ENCODE peak calls at places on chromosomes 4 and X, in five cellular contexts. One of them, this sample, is unnamed.

GRCh38 chrX:20378291-20378920 is 111.7 kb upstream of the RPS6KA3 start:
- DNase-seq in GM12878: peak
- DNase-seq in lower lobe of right lung: no peak
- DNase-seq in aorta: no peak
- DNase-seq in suprapubic skin: no peak
- DNase-seq in this sample: peak

GRCh38 chr4:2266821-2267220 is 4.9 kb upstream of the MXD4 start:
- DNase-seq in GM12878: no peak
- DNase-seq in aorta: no peak
- DNase-seq in suprapubic skin: no peak
- DNase-seq in lower lobe of right lung: no peak
- DNase-seq in this sample: no peak

GRCh38 chr4:61202638-61203495 is 2.7 kb downstream of the ADGRL3 start:
- DNase-seq in suprapubic skin: no peak
- DNase-seq in lower lobe of right lung: no peak
- DNase-seq in GM12878: no peak
- DNase-seq in aorta: no peak
- DNase-seq in this sample: peak

GRCh38 chr4:186032259-186032658 is 36.7 kb upstream of the TLR3 start:
- DNase-seq in aorta: no peak
- DNase-seq in lower lobe of right lung: no peak
- DNase-seq in suprapubic skin: no peak
- DNase-seq in GM12878: no peak
- DNase-seq in this sample: no peak

GRCh38 chr4:182147391-182147790 is 95.8 kb upstream of the TENM3 start:
- DNase-seq in lower lobe of right lung: no peak
- DNase-seq in suprapubic skin: no peak
- DNase-seq in aorta: no peak
- DNase-seq in GM12878: no peak
- DNase-seq in this sample: no peak

GRCh38 chrX:116181300-116181699 is 10.8 kb downstream of the AGTR2 start:
- DNase-seq in GM12878: no peak
- DNase-seq in aorta: no peak
- DNase-seq in lower lobe of right lung: no peak
- DNase-seq in suprapubic skin: no peak
- DNase-seq in this sample: no peak

GRCh38 chrX:13721371-13721770 is 13.0 kb downstream of the TRAPPC2 start:
- DNase-seq in suprapubic skin: no peak
- DNase-seq in lower lobe of right lung: no peak
- DNase-seq in aorta: no peak
- DNase-seq in GM12878: no peak
- DNase-seq in this sample: no peak

GRCh38 chrX:77556276-77556675 is 109.1 kb downstream of the FGF16 start:
- DNase-seq in aorta: no peak
- DNase-seq in suprapubic skin: no peak
- DNase-seq in GM12878: no peak
- DNase-seq in lower lobe of right lung: no peak
- DNase-seq in this sample: no peak

GRCh38 chr4:26878729-26879415 is 18.2 kb downstream of the STIM2 start:
- DNase-seq in lower lobe of right lung: no peak
- DNase-seq in suprapubic skin: no peak
- DNase-seq in aorta: no peak
- DNase-seq in GM12878: no peak
- DNase-seq in this sample: no peak

GRCh38 chr4:37873383-37873782 is 17.5 kb upstream of the TBC1D1 start:
- DNase-seq in GM12878: no peak
- DNase-seq in aorta: no peak
- DNase-seq in suprapubic skin: no peak
- DNase-seq in lower lobe of right lung: no peak
- DNase-seq in this sample: peak

GRCh38 chr4:86596802-86597201 is 2.7 kb downstream of the PTPN13 start:
- DNase-seq in suprapubic skin: no peak
- DNase-seq in GM12878: no peak
- DNase-seq in lower lobe of right lung: no peak
- DNase-seq in aorta: no peak
- DNase-seq in this sample: no peak

GRCh38 chr4:56817840-56818491 is 3.5 kb downstream of the SPINK2 start:
- DNase-seq in lower lobe of right lung: no peak
- DNase-seq in GM12878: peak
- DNase-seq in aorta: no peak
- DNase-seq in suprapubic skin: no peak
- DNase-seq in this sample: no peak

GRCh38 chrX:57380026-57380796 is 93.7 kb downstream of the FAAH2 start:
- DNase-seq in suprapubic skin: no peak
- DNase-seq in GM12878: no peak
- DNase-seq in lower lobe of right lung: no peak
- DNase-seq in aorta: no peak
- DNase-seq in this sample: no peak

GRCh38 chrX:16213970-16214369 is 46.7 kb downstream of the MAGEB17 start:
- DNase-seq in aorta: no peak
- DNase-seq in suprapubic skin: no peak
- DNase-seq in lower lobe of right lung: no peak
- DNase-seq in GM12878: no peak
- DNase-seq in this sample: no peak

GRCh38 chrX:13381514-13381913 is 61.7 kb upstream of the ATXN3L start:
- DNase-seq in suprapubic skin: no peak
- DNase-seq in GM12878: no peak
- DNase-seq in aorta: no peak
- DNase-seq in lower lobe of right lung: no peak
- DNase-seq in this sample: no peak

GRCh38 chr4:3827616-3828492 is 61.7 kb downstream of the ADRA2C start:
- DNase-seq in lower lobe of right lung: peak
- DNase-seq in aorta: peak
- DNase-seq in GM12878: no peak
- DNase-seq in suprapubic skin: no peak
- DNase-seq in this sample: no peak

GRCh38 chrX:155767101-155767878 is 113.9 kb upstream of the VAMP7 start:
- DNase-seq in aorta: peak
- DNase-seq in GM12878: peak
- DNase-seq in lower lobe of right lung: peak
- DNase-seq in suprapubic skin: no peak
- DNase-seq in this sample: no peak

GRCh38 chrX:103120748-103121147 is 27.8 kb upstream of the NXF3 start:
- DNase-seq in GM12878: no peak
- DNase-seq in aorta: no peak
- DNase-seq in lower lobe of right lung: no peak
- DNase-seq in suprapubic skin: no peak
- DNase-seq in this sample: no peak

GRCh38 chr4:127162741-127163140 is 470.0 kb upstream of the INTU start:
- DNase-seq in lower lobe of right lung: no peak
- DNase-seq in GM12878: no peak
- DNase-seq in aorta: no peak
- DNase-seq in suprapubic skin: no peak
- DNase-seq in this sample: no peak

GRCh38 chrX:56975611-56976010 is 19.7 kb downstream of the SPIN3 start:
- DNase-seq in aorta: no peak
- DNase-seq in GM12878: no peak
- DNase-seq in suprapubic skin: no peak
- DNase-seq in lower lobe of right lung: no peak
- DNase-seq in this sample: no peak

GRCh38 chrX:125757794-125758564 is 408.1 kb downstream of the DCAF12L2 start:
- DNase-seq in suprapubic skin: no peak
- DNase-seq in lower lobe of right lung: no peak
- DNase-seq in aorta: peak
- DNase-seq in GM12878: no peak
- DNase-seq in this sample: no peak

GRCh38 chr4:15738877-15739276 is 36.0 kb downstream of the BST1 start:
- DNase-seq in aorta: no peak
- DNase-seq in GM12878: no peak
- DNase-seq in lower lobe of right lung: no peak
- DNase-seq in suprapubic skin: no peak
- DNase-seq in this sample: no peak

GRCh38 chrX:63657821-63658220 is 127.2 kb downstream of the ARHGEF9 start:
- DNase-seq in GM12878: no peak
- DNase-seq in lower lobe of right lung: peak
- DNase-seq in aorta: peak
- DNase-seq in suprapubic skin: no peak
- DNase-seq in this sample: peak

GRCh38 chr4:102736636-102737549 is 23.9 kb downstream of the MANBA start:
- DNase-seq in suprapubic skin: no peak
- DNase-seq in GM12878: no peak
- DNase-seq in aorta: no peak
- DNase-seq in lower lobe of right lung: no peak
- DNase-seq in this sample: no peak

GRCh38 chr4:110633358-110634319 is 10.8 kb upstream of the PITX2 start:
- DNase-seq in GM12878: no peak
- DNase-seq in suprapubic skin: no peak
- DNase-seq in aorta: no peak
- DNase-seq in lower lobe of right lung: no peak
- DNase-seq in this sample: no peak

GRCh38 chrX:33970028-33970932 is 161.8 kb downstream of the FAM47A start:
- DNase-seq in suprapubic skin: no peak
- DNase-seq in GM12878: no peak
- DNase-seq in aorta: no peak
- DNase-seq in lower lobe of right lung: no peak
- DNase-seq in this sample: no peak

GRCh38 chrX:39948564-39948963 is 149.2 kb downstream of the BCOR start:
- DNase-seq in lower lobe of right lung: no peak
- DNase-seq in aorta: no peak
- DNase-seq in suprapubic skin: no peak
- DNase-seq in GM12878: no peak
- DNase-seq in this sample: no peak

GRCh38 chrX:151981129-151981528 is 6.7 kb upstream of the GABRE start:
- DNase-seq in aorta: no peak
- DNase-seq in suprapubic skin: no peak
- DNase-seq in lower lobe of right lung: no peak
- DNase-seq in GM12878: no peak
- DNase-seq in this sample: no peak

GRCh38 chr4:15162465-15163283 is 160.4 kb downstream of the CPEB2 start:
- DNase-seq in suprapubic skin: no peak
- DNase-seq in aorta: no peak
- DNase-seq in lower lobe of right lung: no peak
- DNase-seq in GM12878: no peak
- DNase-seq in this sample: no peak

GRCh38 chr4:8355864-8356565 is 84.5 kb downstream of the ACOX3 start:
- DNase-seq in suprapubic skin: peak
- DNase-seq in lower lobe of right lung: no peak
- DNase-seq in aorta: no peak
- DNase-seq in GM12878: no peak
- DNase-seq in this sample: no peak

GRCh38 chrX:118218079-118218478 is 101.5 kb upstream of the KLHL13 start:
- DNase-seq in lower lobe of right lung: no peak
- DNase-seq in aorta: no peak
- DNase-seq in suprapubic skin: no peak
- DNase-seq in GM12878: no peak
- DNase-seq in this sample: no peak

GRCh38 chr4:74794341-74794801 is at the start of gene BTC:
- DNase-seq in aorta: peak
- DNase-seq in GM12878: no peak
- DNase-seq in lower lobe of right lung: peak
- DNase-seq in suprapubic skin: no peak
- DNase-seq in this sample: no peak

GRCh38 chr4:168560835-168561210 is 64.0 kb downstream of the PALLD start:
- DNase-seq in lower lobe of right lung: no peak
- DNase-seq in GM12878: no peak
- DNase-seq in suprapubic skin: no peak
- DNase-seq in aorta: no peak
- DNase-seq in this sample: no peak

GRCh38 chr4:124177647-124178425 is 534.7 kb downstream of the ANKRD50 start:
- DNase-seq in suprapubic skin: no peak
- DNase-seq in lower lobe of right lung: no peak
- DNase-seq in aorta: no peak
- DNase-seq in GM12878: no peak
- DNase-seq in this sample: peak

GRCh38 chrX:79270401-79270800 is 96.7 kb downstream of the ITM2A start:
- DNase-seq in GM12878: peak
- DNase-seq in lower lobe of right lung: peak
- DNase-seq in aorta: peak
- DNase-seq in suprapubic skin: no peak
- DNase-seq in this sample: no peak

GRCh38 chrX:154358011-154358410 is 16.4 kb downstream of the FLNA start:
- DNase-seq in GM12878: no peak
- DNase-seq in lower lobe of right lung: no peak
- DNase-seq in aorta: no peak
- DNase-seq in suprapubic skin: no peak
- DNase-seq in this sample: no peak

GRCh38 chr4:88794087-88794486 is 96.5 kb upstream of the NAP1L5 start:
- DNase-seq in lower lobe of right lung: no peak
- DNase-seq in suprapubic skin: no peak
- DNase-seq in GM12878: no peak
- DNase-seq in aorta: no peak
- DNase-seq in this sample: no peak

GRCh38 chr4:144688035-144688569 is 42.1 kb downstream of the HHIP start:
- DNase-seq in lower lobe of right lung: no peak
- DNase-seq in GM12878: no peak
- DNase-seq in aorta: no peak
- DNase-seq in suprapubic skin: no peak
- DNase-seq in this sample: no peak

DNA sequence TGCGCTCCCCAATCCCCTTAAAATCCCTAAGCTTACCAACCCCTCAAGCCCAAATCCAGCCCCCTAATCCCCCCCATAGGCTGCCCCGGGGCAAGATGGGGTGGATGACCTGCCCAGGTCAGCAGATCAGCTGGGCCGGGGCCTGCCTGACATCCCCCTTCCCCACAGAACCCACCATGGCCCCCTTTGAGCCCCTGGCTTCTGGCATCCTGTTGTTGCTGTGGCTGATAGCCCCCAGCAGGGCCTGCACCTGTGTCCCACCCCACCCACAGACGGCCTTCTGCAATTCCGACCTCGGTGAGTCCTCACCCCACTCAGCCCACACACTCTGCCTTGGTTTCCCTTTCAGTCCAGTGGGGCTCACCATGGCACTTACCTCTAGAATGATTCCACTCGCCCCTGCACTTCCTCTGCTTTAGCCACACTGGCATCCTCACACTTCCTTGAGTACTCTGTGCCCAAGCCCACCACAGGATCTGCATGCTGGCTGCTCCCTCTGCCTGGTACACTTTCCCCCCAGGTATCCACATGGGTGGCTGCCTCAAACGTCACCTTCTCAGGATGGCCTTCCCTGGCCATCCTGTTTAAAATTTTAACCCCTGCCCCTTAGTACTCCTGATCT is 1.1 kb downstream of the TIMP1 start:
- DNase-seq in aorta: no peak
- DNase-seq in suprapubic skin: no peak
- DNase-seq in GM12878: no peak
- DNase-seq in lower lobe of right lung: no peak
- DNase-seq in this sample: no peak
- H3K27ac ChIP-seq in aorta: no peak
- H3K27ac ChIP-seq in suprapubic skin: peak
- H3K27ac ChIP-seq in GM12878: peak
- H3K27ac ChIP-seq in lower lobe of right lung: no peak
- H3K27ac ChIP-seq in this sample: peak

GRCh38 chr4:128827280-128827679 is 17.8 kb downstream of the JADE1 start:
- DNase-seq in suprapubic skin: no peak
- DNase-seq in aorta: no peak
- DNase-seq in lower lobe of right lung: no peak
- DNase-seq in GM12878: no peak
- DNase-seq in this sample: no peak
- H3K27ac ChIP-seq in suprapubic skin: no peak
- H3K27ac ChIP-seq in aorta: no peak
- H3K27ac ChIP-seq in lower lobe of right lung: no peak
- H3K27ac ChIP-seq in GM12878: peak
- H3K27ac ChIP-seq in this sample: no peak

GRCh38 chrX:10015711-10016515 is 48.8 kb downstream of the CLDN34 start:
- DNase-seq in lower lobe of right lung: peak
- DNase-seq in aorta: no peak
- DNase-seq in suprapubic skin: peak
- DNase-seq in GM12878: no peak
- DNase-seq in this sample: no peak
- H3K27ac ChIP-seq in lower lobe of right lung: peak
- H3K27ac ChIP-seq in aorta: peak
- H3K27ac ChIP-seq in suprapubic skin: peak
- H3K27ac ChIP-seq in GM12878: no peak
- H3K27ac ChIP-seq in this sample: peak

GRCh38 chr4:81493895-81494490 is 22.3 kb upstream of the RASGEF1B start:
- DNase-seq in suprapubic skin: no peak
- DNase-seq in lower lobe of right lung: no peak
- DNase-seq in aorta: no peak
- DNase-seq in GM12878: no peak
- DNase-seq in this sample: no peak
- H3K27ac ChIP-seq in suprapubic skin: no peak
- H3K27ac ChIP-seq in lower lobe of right lung: peak
- H3K27ac ChIP-seq in aorta: no peak
- H3K27ac ChIP-seq in GM12878: no peak
- H3K27ac ChIP-seq in this sample: no peak

This sample was measured in epithelial cell of prostate.